ENCODE peak calls at places on chromosomes 12 and 14, in nine cellular contexts. One of them, this sample, is unnamed.

GRCh38 chr14:70045296-70045695 is 143.5 kb downstream of the SLC8A3 start:
- DNase-seq in right lobe of liver: no peak
- DNase-seq in caudate nucleus: no peak
- DNase-seq in neuronal stem cell: no peak
- DNase-seq in CD8-positive, alpha-beta memory T cell: no peak
- DNase-seq in HL-60: no peak
- DNase-seq in WERI-Rb-1: no peak
- DNase-seq in keratinocyte: no peak
- DNase-seq in suprapubic skin: no peak
- DNase-seq in this sample: no peak

GRCh38 chr14:38108681-38109080 is 99.0 kb upstream of the SSTR1 start:
- DNase-seq in right lobe of liver: no peak
- DNase-seq in caudate nucleus: no peak
- DNase-seq in neuronal stem cell: no peak
- DNase-seq in CD8-positive, alpha-beta memory T cell: no peak
- DNase-seq in HL-60: no peak
- DNase-seq in WERI-Rb-1: no peak
- DNase-seq in keratinocyte: no peak
- DNase-seq in suprapubic skin: no peak
- DNase-seq in this sample: no peak

GRCh38 chr12:124369055-124369900 is 74.4 kb downstream of the RFLNA start:
- DNase-seq in right lobe of liver: peak; percentile 97
- DNase-seq in caudate nucleus: peak; percentile 67
- DNase-seq in neuronal stem cell: no peak
- DNase-seq in CD8-positive, alpha-beta memory T cell: no peak
- DNase-seq in HL-60: no peak
- DNase-seq in WERI-Rb-1: no peak
- DNase-seq in keratinocyte: no peak
- DNase-seq in suprapubic skin: peak; percentile 91
- DNase-seq in this sample: no peak

GRCh38 chr12:101076940-101077351 is 133.1 kb downstream of the SLC5A8 start:
- DNase-seq in right lobe of liver: no peak
- DNase-seq in caudate nucleus: no peak
- DNase-seq in neuronal stem cell: no peak
- DNase-seq in CD8-positive, alpha-beta memory T cell: no peak
- DNase-seq in HL-60: no peak
- DNase-seq in WERI-Rb-1: no peak
- DNase-seq in keratinocyte: no peak
- DNase-seq in suprapubic skin: no peak
- DNase-seq in this sample: no peak

GRCh38 chr12:106089935-106090334 is 48.8 kb downstream of the NUAK1 start:
- DNase-seq in right lobe of liver: no peak
- DNase-seq in caudate nucleus: no peak
- DNase-seq in neuronal stem cell: no peak
- DNase-seq in CD8-positive, alpha-beta memory T cell: no peak
- DNase-seq in HL-60: no peak
- DNase-seq in WERI-Rb-1: no peak
- DNase-seq in keratinocyte: no peak
- DNase-seq in suprapubic skin: no peak
- DNase-seq in this sample: no peak

GRCh38 chr14:53260286-53260685 is 107.2 kb upstream of the DDHD1 start:
- DNase-seq in right lobe of liver: no peak
- DNase-seq in caudate nucleus: no peak
- DNase-seq in neuronal stem cell: no peak
- DNase-seq in CD8-positive, alpha-beta memory T cell: no peak
- DNase-seq in HL-60: no peak
- DNase-seq in WERI-Rb-1: no peak
- DNase-seq in keratinocyte: no peak
- DNase-seq in suprapubic skin: no peak
- DNase-seq in this sample: no peak

GRCh38 chr12:101127521-101128219 is 82.4 kb downstream of the SLC5A8 start:
- DNase-seq in right lobe of liver: no peak
- DNase-seq in caudate nucleus: no peak
- DNase-seq in neuronal stem cell: no peak
- DNase-seq in CD8-positive, alpha-beta memory T cell: no peak
- DNase-seq in HL-60: no peak
- DNase-seq in WERI-Rb-1: no peak
- DNase-seq in keratinocyte: no peak
- DNase-seq in suprapubic skin: no peak
- DNase-seq in this sample: no peak

GRCh38 chr12:48037267-48037915 is 33.1 kb upstream of the COL2A1 start:
- DNase-seq in right lobe of liver: no peak
- DNase-seq in caudate nucleus: no peak
- DNase-seq in neuronal stem cell: peak; percentile 88
- DNase-seq in CD8-positive, alpha-beta memory T cell: no peak
- DNase-seq in HL-60: no peak
- DNase-seq in WERI-Rb-1: no peak
- DNase-seq in keratinocyte: no peak
- DNase-seq in suprapubic skin: no peak
- DNase-seq in this sample: no peak

GRCh38 chr12:110079477-110080400 is 31.4 kb upstream of the C12orf76 start:
- DNase-seq in right lobe of liver: no peak
- DNase-seq in caudate nucleus: peak; percentile 70
- DNase-seq in neuronal stem cell: no peak
- DNase-seq in CD8-positive, alpha-beta memory T cell: peak; percentile 72
- DNase-seq in HL-60: no peak
- DNase-seq in WERI-Rb-1: no peak
- DNase-seq in keratinocyte: no peak
- DNase-seq in suprapubic skin: no peak
- DNase-seq in this sample: no peak

GRCh38 chr12:49984960-49985359 is 12.2 kb downstream of the AQP6 start:
- DNase-seq in right lobe of liver: no peak
- DNase-seq in caudate nucleus: no peak
- DNase-seq in neuronal stem cell: no peak
- DNase-seq in CD8-positive, alpha-beta memory T cell: no peak
- DNase-seq in HL-60: no peak
- DNase-seq in WERI-Rb-1: no peak
- DNase-seq in keratinocyte: no peak
- DNase-seq in suprapubic skin: no peak
- DNase-seq in this sample: no peak

GRCh38 chr12:49983892-49984291 is 11.1 kb downstream of the AQP6 start:
- DNase-seq in right lobe of liver: no peak
- DNase-seq in caudate nucleus: no peak
- DNase-seq in neuronal stem cell: no peak
- DNase-seq in CD8-positive, alpha-beta memory T cell: no peak
- DNase-seq in HL-60: no peak
- DNase-seq in WERI-Rb-1: peak; percentile 90
- DNase-seq in keratinocyte: no peak
- DNase-seq in suprapubic skin: no peak
- DNase-seq in this sample: no peak

GRCh38 chr12:49985981-49986380 is 13.2 kb downstream of the AQP6 start:
- DNase-seq in right lobe of liver: no peak
- DNase-seq in caudate nucleus: no peak
- DNase-seq in neuronal stem cell: no peak
- DNase-seq in CD8-positive, alpha-beta memory T cell: no peak
- DNase-seq in HL-60: no peak
- DNase-seq in WERI-Rb-1: no peak
- DNase-seq in keratinocyte: no peak
- DNase-seq in suprapubic skin: no peak
- DNase-seq in this sample: no peak

GRCh38 chr12:49982246-49983229 is 9.8 kb downstream of the AQP6 start:
- DNase-seq in right lobe of liver: no peak
- DNase-seq in caudate nucleus: no peak
- DNase-seq in neuronal stem cell: no peak
- DNase-seq in CD8-positive, alpha-beta memory T cell: no peak
- DNase-seq in HL-60: no peak
- DNase-seq in WERI-Rb-1: no peak
- DNase-seq in keratinocyte: no peak
- DNase-seq in suprapubic skin: no peak
- DNase-seq in this sample: no peak

DNA sequence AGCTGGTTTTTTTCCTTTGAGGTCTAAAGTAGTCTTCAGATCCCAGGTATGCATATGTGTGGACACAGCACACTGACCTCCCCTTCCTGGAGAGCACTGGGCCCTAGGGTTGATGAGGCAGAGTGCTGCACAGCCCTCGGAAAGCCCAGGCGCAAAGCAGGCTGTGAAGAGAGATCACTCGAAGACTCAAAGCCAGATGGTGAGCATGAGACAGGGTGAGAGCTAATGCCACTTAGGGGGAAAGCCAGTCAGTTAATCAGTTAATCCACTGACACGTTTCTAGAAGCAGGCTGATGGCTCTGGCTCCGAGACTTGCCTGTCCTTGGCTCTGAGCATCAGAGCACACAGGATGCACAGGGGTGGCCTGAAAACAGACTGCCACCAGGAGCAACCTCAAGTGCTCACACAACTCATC is 11.7 kb downstream of the AQP6 start:
- DNase-seq in right lobe of liver: no peak
- DNase-seq in caudate nucleus: no peak
- DNase-seq in neuronal stem cell: no peak
- DNase-seq in CD8-positive, alpha-beta memory T cell: no peak
- DNase-seq in HL-60: no peak
- DNase-seq in WERI-Rb-1: peak; percentile 91
- DNase-seq in keratinocyte: no peak
- DNase-seq in suprapubic skin: no peak
- DNase-seq in this sample: no peak
- H3K27ac ChIP-seq in right lobe of liver: no peak overlapping the region
- H3K27ac ChIP-seq in caudate nucleus: peak overlapping the region; percentile 42
- H3K27ac ChIP-seq in neuronal stem cell: peak overlapping the region; percentile 35
- H3K27ac ChIP-seq in CD8-positive, alpha-beta memory T cell: no peak overlapping the region
- H3K27ac ChIP-seq in HL-60: no peak overlapping the region
- H3K27ac ChIP-seq in WERI-Rb-1: peak overlapping the region; percentile 93
- H3K27ac ChIP-seq in keratinocyte: no peak overlapping the region
- H3K27ac ChIP-seq in suprapubic skin: no peak overlapping the region
- H3K27ac ChIP-seq in this sample: peak overlapping the region; percentile 15

DNA sequence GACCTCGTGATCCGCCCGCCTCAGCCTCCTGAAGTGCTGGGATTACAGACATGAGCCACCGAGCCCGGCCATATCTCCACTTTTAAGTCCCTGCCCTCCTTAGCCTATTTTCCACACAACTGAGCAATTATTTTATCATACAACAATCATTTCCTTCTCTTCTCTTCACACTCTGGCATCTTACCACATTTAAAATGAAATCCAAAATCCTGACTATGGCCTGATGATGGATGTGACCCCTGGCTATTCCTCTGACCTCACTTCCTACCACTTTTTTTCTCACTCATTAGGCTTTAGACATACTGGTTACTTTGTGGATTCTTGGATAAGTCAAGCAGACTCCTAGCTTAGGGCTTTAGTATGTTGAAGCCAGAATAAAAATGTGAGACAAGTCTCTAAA is 21.9 kb upstream of the EID3 start:
- DNase-seq in right lobe of liver: no peak
- DNase-seq in caudate nucleus: no peak
- DNase-seq in neuronal stem cell: no peak
- DNase-seq in CD8-positive, alpha-beta memory T cell: no peak
- DNase-seq in HL-60: no peak
- DNase-seq in WERI-Rb-1: no peak
- DNase-seq in keratinocyte: no peak
- DNase-seq in suprapubic skin: no peak
- DNase-seq in this sample: no peak
- H3K27ac ChIP-seq in right lobe of liver: no peak overlapping the region
- H3K27ac ChIP-seq in caudate nucleus: no peak overlapping the region
- H3K27ac ChIP-seq in neuronal stem cell: no peak overlapping the region
- H3K27ac ChIP-seq in CD8-positive, alpha-beta memory T cell: no peak overlapping the region
- H3K27ac ChIP-seq in HL-60: no peak overlapping the region
- H3K27ac ChIP-seq in WERI-Rb-1: no peak overlapping the region
- H3K27ac ChIP-seq in keratinocyte: no peak overlapping the region
- H3K27ac ChIP-seq in suprapubic skin: no peak overlapping the region
- H3K27ac ChIP-seq in this sample: no peak overlapping the region

GRCh38 chr12:123108682-123109066 is 42.2 kb downstream of the PITPNM2 start:
- DNase-seq in right lobe of liver: no peak
- DNase-seq in caudate nucleus: no peak
- DNase-seq in neuronal stem cell: no peak
- DNase-seq in CD8-positive, alpha-beta memory T cell: no peak
- DNase-seq in HL-60: no peak
- DNase-seq in WERI-Rb-1: no peak
- DNase-seq in keratinocyte: no peak
- DNase-seq in suprapubic skin: no peak
- DNase-seq in this sample: no peak

GRCh38 chr12:123105427-123105826 is 45.5 kb downstream of the PITPNM2 start:
- DNase-seq in right lobe of liver: no peak
- DNase-seq in caudate nucleus: no peak
- DNase-seq in neuronal stem cell: no peak
- DNase-seq in CD8-positive, alpha-beta memory T cell: no peak
- DNase-seq in HL-60: no peak
- DNase-seq in WERI-Rb-1: no peak
- DNase-seq in keratinocyte: no peak
- DNase-seq in suprapubic skin: no peak
- DNase-seq in this sample: no peak

GRCh38 chr12:123106640-123107359 is 44.1 kb downstream of the PITPNM2 start:
- DNase-seq in right lobe of liver: no peak
- DNase-seq in caudate nucleus: no peak
- DNase-seq in neuronal stem cell: no peak
- DNase-seq in CD8-positive, alpha-beta memory T cell: peak; percentile 10
- DNase-seq in HL-60: peak; percentile 78
- DNase-seq in WERI-Rb-1: no peak
- DNase-seq in keratinocyte: no peak
- DNase-seq in suprapubic skin: no peak
- DNase-seq in this sample: no peak

GRCh38 chr12:123109319-123109772 is 41.5 kb downstream of the PITPNM2 start:
- DNase-seq in right lobe of liver: no peak
- DNase-seq in caudate nucleus: no peak
- DNase-seq in neuronal stem cell: no peak
- DNase-seq in CD8-positive, alpha-beta memory T cell: no peak
- DNase-seq in HL-60: no peak
- DNase-seq in WERI-Rb-1: no peak
- DNase-seq in keratinocyte: no peak
- DNase-seq in suprapubic skin: no peak
- DNase-seq in this sample: no peak

DNA sequence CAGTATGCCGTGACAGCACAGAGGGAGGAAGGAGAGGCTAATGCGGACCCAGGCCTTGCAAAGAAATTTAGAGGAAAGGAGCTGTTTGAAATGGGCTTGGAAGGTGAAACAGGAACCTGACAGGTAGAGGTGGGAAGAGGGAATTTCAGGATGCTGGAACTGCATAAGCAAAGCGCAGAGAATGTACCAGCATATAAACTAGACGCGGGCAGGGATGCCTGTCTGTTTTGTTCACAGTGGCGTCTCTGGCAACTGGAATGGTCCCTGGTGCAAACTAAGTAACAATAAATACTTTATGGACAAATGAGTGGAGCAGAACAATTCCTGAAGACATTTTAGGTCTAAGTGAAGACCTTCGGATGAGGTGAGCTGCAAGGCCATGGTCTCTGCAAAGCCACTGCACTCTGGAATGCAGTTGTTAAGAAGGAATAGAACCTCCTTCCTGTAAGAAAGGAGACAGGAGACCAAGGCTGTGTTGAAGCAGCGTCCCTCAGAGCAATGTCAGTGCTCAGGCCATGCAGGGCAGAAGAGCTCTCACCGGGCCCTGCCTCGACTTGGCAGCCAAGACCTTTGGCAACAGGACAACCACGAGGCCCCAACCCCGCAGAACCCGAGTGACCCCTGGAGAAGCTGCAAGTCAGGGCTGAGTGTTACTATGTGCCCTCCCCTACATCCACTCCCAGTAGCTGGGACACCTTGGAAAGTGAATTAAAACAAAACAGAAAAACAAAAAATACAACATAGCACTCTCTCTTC is 42.8 kb downstream of the PITPNM2 start:
- DNase-seq in right lobe of liver: peak; percentile 76
- DNase-seq in caudate nucleus: no peak
- DNase-seq in neuronal stem cell: no peak
- DNase-seq in CD8-positive, alpha-beta memory T cell: no peak
- DNase-seq in HL-60: no peak
- DNase-seq in WERI-Rb-1: no peak
- DNase-seq in keratinocyte: no peak
- DNase-seq in suprapubic skin: no peak
- DNase-seq in this sample: no peak
- H3K27ac ChIP-seq in right lobe of liver: peak overlapping the region; percentile 67
- H3K27ac ChIP-seq in caudate nucleus: peak overlapping the region; percentile 74
- H3K27ac ChIP-seq in neuronal stem cell: no peak overlapping the region
- H3K27ac ChIP-seq in CD8-positive, alpha-beta memory T cell: no peak overlapping the region
- H3K27ac ChIP-seq in HL-60: no peak overlapping the region
- H3K27ac ChIP-seq in WERI-Rb-1: no peak overlapping the region
- H3K27ac ChIP-seq in keratinocyte: no peak overlapping the region
- H3K27ac ChIP-seq in suprapubic skin: no peak overlapping the region
- H3K27ac ChIP-seq in this sample: no peak overlapping the region

GRCh38 chr12:84638811-84639368 is 273.7 kb downstream of the SLC6A15 start:
- DNase-seq in right lobe of liver: no peak
- DNase-seq in caudate nucleus: no peak
- DNase-seq in neuronal stem cell: no peak
- DNase-seq in CD8-positive, alpha-beta memory T cell: no peak
- DNase-seq in HL-60: no peak
- DNase-seq in WERI-Rb-1: no peak
- DNase-seq in keratinocyte: no peak
- DNase-seq in suprapubic skin: no peak
- DNase-seq in this sample: no peak
- H3K27ac ChIP-seq in right lobe of liver: no peak overlapping the region
- H3K27ac ChIP-seq in caudate nucleus: no peak overlapping the region
- H3K27ac ChIP-seq in neuronal stem cell: no peak overlapping the region
- H3K27ac ChIP-seq in CD8-positive, alpha-beta memory T cell: no peak overlapping the region
- H3K27ac ChIP-seq in HL-60: no peak overlapping the region
- H3K27ac ChIP-seq in WERI-Rb-1: no peak overlapping the region
- H3K27ac ChIP-seq in keratinocyte: peak overlapping the region; percentile 18
- H3K27ac ChIP-seq in suprapubic skin: no peak overlapping the region
- H3K27ac ChIP-seq in this sample: no peak overlapping the region